ENCODE peak calls at places on chromosomes 11 and 22, in six cellular contexts. One of them, this sample, is unnamed.

GRCh38 chr11:130070109-130070828 is 575 bp downstream of the APLP2 start:
- DNase-seq in Right ventricle myocardium superior: peak; percentile 61
- DNase-seq in AG04450: no peak
- DNase-seq in T-helper 9 cell: peak; percentile 41
- DNase-seq in T-helper 2 cell: peak; percentile 37
- DNase-seq in stimulated activated CD4-positive, alpha-beta T cell treated with anti-CD3 and anti-CD28 coated beads, Interleukin-4, amount 100 ng/mL, for 48 hours: peak; percentile 28
- DNase-seq in this sample: no peak

GRCh38 chr22:17941501-17942406 is 82.6 kb downstream of the MICAL3 start:
- DNase-seq in T-helper 2 cell: no peak
- DNase-seq in Right ventricle myocardium superior: no peak
- DNase-seq in stimulated activated CD4-positive, alpha-beta T cell treated with anti-CD3 and anti-CD28 coated beads, Interleukin-4, amount 100 ng/mL, for 48 hours: no peak
- DNase-seq in T-helper 9 cell: no peak
- DNase-seq in AG04450: no peak
- DNase-seq in this sample: no peak

GRCh38 chr11:58434217-58434616 is 6.3 kb upstream of the OR5B2 start:
- DNase-seq in Right ventricle myocardium superior: no peak
- DNase-seq in AG04450: no peak
- DNase-seq in T-helper 9 cell: no peak
- DNase-seq in stimulated activated CD4-positive, alpha-beta T cell treated with anti-CD3 and anti-CD28 coated beads, Interleukin-4, amount 100 ng/mL, for 48 hours: no peak
- DNase-seq in T-helper 2 cell: no peak
- DNase-seq in this sample: no peak

GRCh38 chr22:17430298-17430900 is 61.1 kb downstream of the CECR2 start:
- DNase-seq in T-helper 2 cell: no peak
- DNase-seq in AG04450: no peak
- DNase-seq in T-helper 9 cell: no peak
- DNase-seq in Right ventricle myocardium superior: no peak
- DNase-seq in stimulated activated CD4-positive, alpha-beta T cell treated with anti-CD3 and anti-CD28 coated beads, Interleukin-4, amount 100 ng/mL, for 48 hours: no peak
- DNase-seq in this sample: no peak

GRCh38 chr11:116537736-116538135 is 235.1 kb downstream of the BUD13 start:
- DNase-seq in stimulated activated CD4-positive, alpha-beta T cell treated with anti-CD3 and anti-CD28 coated beads, Interleukin-4, amount 100 ng/mL, for 48 hours: no peak
- DNase-seq in T-helper 2 cell: no peak
- DNase-seq in T-helper 9 cell: no peak
- DNase-seq in AG04450: no peak
- DNase-seq in Right ventricle myocardium superior: no peak
- DNase-seq in this sample: no peak

GRCh38 chr11:63821411-63821810 is 8.2 kb downstream of the SPINDOC start:
- DNase-seq in T-helper 9 cell: no peak
- DNase-seq in stimulated activated CD4-positive, alpha-beta T cell treated with anti-CD3 and anti-CD28 coated beads, Interleukin-4, amount 100 ng/mL, for 48 hours: no peak
- DNase-seq in T-helper 2 cell: no peak
- DNase-seq in Right ventricle myocardium superior: no peak
- DNase-seq in AG04450: no peak
- DNase-seq in this sample: no peak

GRCh38 chr11:12050470-12050891 is 42.1 kb upstream of the DKK3 start:
- DNase-seq in stimulated activated CD4-positive, alpha-beta T cell treated with anti-CD3 and anti-CD28 coated beads, Interleukin-4, amount 100 ng/mL, for 48 hours: no peak
- DNase-seq in AG04450: no peak
- DNase-seq in T-helper 9 cell: no peak
- DNase-seq in T-helper 2 cell: no peak
- DNase-seq in Right ventricle myocardium superior: no peak
- DNase-seq in this sample: no peak

GRCh38 chr11:112795896-112796686 is 165.1 kb upstream of the NCAM1 start:
- DNase-seq in Right ventricle myocardium superior: peak; percentile 54
- DNase-seq in AG04450: no peak
- DNase-seq in stimulated activated CD4-positive, alpha-beta T cell treated with anti-CD3 and anti-CD28 coated beads, Interleukin-4, amount 100 ng/mL, for 48 hours: no peak
- DNase-seq in T-helper 9 cell: no peak
- DNase-seq in T-helper 2 cell: no peak
- DNase-seq in this sample: no peak

GRCh38 chr11:7004482-7004881 is 15.7 kb downstream of the ZNF214 start:
- DNase-seq in T-helper 2 cell: no peak
- DNase-seq in stimulated activated CD4-positive, alpha-beta T cell treated with anti-CD3 and anti-CD28 coated beads, Interleukin-4, amount 100 ng/mL, for 48 hours: no peak
- DNase-seq in Right ventricle myocardium superior: no peak
- DNase-seq in AG04450: no peak
- DNase-seq in T-helper 9 cell: no peak
- DNase-seq in this sample: no peak

GRCh38 chr22:25950101-25950500 is 208.1 kb downstream of the MYO18B start:
- DNase-seq in stimulated activated CD4-positive, alpha-beta T cell treated with anti-CD3 and anti-CD28 coated beads, Interleukin-4, amount 100 ng/mL, for 48 hours: no peak
- DNase-seq in T-helper 2 cell: no peak
- DNase-seq in AG04450: no peak
- DNase-seq in T-helper 9 cell: no peak
- DNase-seq in Right ventricle myocardium superior: no peak
- DNase-seq in this sample: no peak

GRCh38 chr22:38549106-38549884 is 20.7 kb downstream of the DMC1 start:
- DNase-seq in Right ventricle myocardium superior: no peak
- DNase-seq in T-helper 2 cell: no peak
- DNase-seq in stimulated activated CD4-positive, alpha-beta T cell treated with anti-CD3 and anti-CD28 coated beads, Interleukin-4, amount 100 ng/mL, for 48 hours: no peak
- DNase-seq in AG04450: no peak
- DNase-seq in T-helper 9 cell: no peak
- DNase-seq in this sample: no peak

GRCh38 chr11:15750535-15751297 is 605.6 kb downstream of the SOX6 start:
- DNase-seq in stimulated activated CD4-positive, alpha-beta T cell treated with anti-CD3 and anti-CD28 coated beads, Interleukin-4, amount 100 ng/mL, for 48 hours: no peak
- DNase-seq in T-helper 2 cell: no peak
- DNase-seq in AG04450: no peak
- DNase-seq in T-helper 9 cell: no peak
- DNase-seq in Right ventricle myocardium superior: no peak
- DNase-seq in this sample: no peak

GRCh38 chr22:30201970-30202369 is 44.6 kb downstream of the LIF start:
- DNase-seq in Right ventricle myocardium superior: no peak
- DNase-seq in T-helper 9 cell: no peak
- DNase-seq in stimulated activated CD4-positive, alpha-beta T cell treated with anti-CD3 and anti-CD28 coated beads, Interleukin-4, amount 100 ng/mL, for 48 hours: no peak
- DNase-seq in T-helper 2 cell: no peak
- DNase-seq in AG04450: no peak
- DNase-seq in this sample: peak; percentile 67

GRCh38 chr11:57597971-57598830 is 716 bp downstream of the SERPING1 start:
- DNase-seq in Right ventricle myocardium superior: peak; percentile 90
- DNase-seq in T-helper 9 cell: no peak
- DNase-seq in T-helper 2 cell: no peak
- DNase-seq in stimulated activated CD4-positive, alpha-beta T cell treated with anti-CD3 and anti-CD28 coated beads, Interleukin-4, amount 100 ng/mL, for 48 hours: no peak
- DNase-seq in AG04450: no peak
- DNase-seq in this sample: no peak

GRCh38 chr11:25562417-25562816 is 769.5 kb upstream of the ANO3 start:
- DNase-seq in AG04450: no peak
- DNase-seq in stimulated activated CD4-positive, alpha-beta T cell treated with anti-CD3 and anti-CD28 coated beads, Interleukin-4, amount 100 ng/mL, for 48 hours: no peak
- DNase-seq in T-helper 9 cell: no peak
- DNase-seq in Right ventricle myocardium superior: no peak
- DNase-seq in T-helper 2 cell: no peak
- DNase-seq in this sample: no peak